ENCODE peak calls at places on chromosome 10, in nine cellular contexts. D is stimulated activated CD4-positive, alpha-beta T cell treated with anti-CD3 and anti-CD28 coated beads, TNF-alpha, amount 100 ng/mL, for 24 hours; O is HepG2; A is hypothalamus; N is activated CD8-positive, alpha-beta T cell treated with anti-CD3 and anti-CD28 coated beads, Interleukin-2, amount 10 ng/mL, durations not matched to agents 7 days and 5 days; P is cardiac fibroblast; Q is AG04449; W is tibial nerve; R is brain microvascular endothelial cell. I is an unnamed sample.

GRCh38 chr10:118970770-118971169 is 58.7 kb upstream of the NANOS1 start:
- DNase-seq in P (no peak), N (no peak), D (no peak), O (no peak), A (no peak), W (no peak), R (no peak), Q (no peak), I (no peak)

GRCh38 chr10:66180651-66181318 is 745.1 kb upstream of the LRRTM3 start:
- DNase-seq in Q (peak), A (peak), R (peak), O (peak), D (no peak), P (peak), N (peak), W (no peak), I (peak)

GRCh38 chr10:102152545-102152890 is 329 bp downstream of the NOLC1 start:
- DNase-seq in R (peak), W (no peak), A (no peak), N (peak), O (no peak), P (no peak), D (peak), Q (no peak), I (no peak)

GRCh38 chr10:28177944-28178637 is 124.8 kb downstream of the MPP7 start:
- DNase-seq in A (no peak), O (no peak), P (peak), D (no peak), W (no peak), R (no peak), N (peak), Q (no peak), I (no peak)

GRCh38 chr10:1116051-1116450 is 59.9 kb downstream of the WDR37 start:
- DNase-seq in P (no peak), N (no peak), R (no peak), A (no peak), D (no peak), Q (no peak), W (no peak), O (no peak), I (no peak)

GRCh38 chr10:75392744-75393143 is 8.8 kb downstream of the ZNF503 start:
- DNase-seq in A (no peak), W (no peak), N (no peak), P (no peak), O (no peak), D (no peak), R (no peak), Q (no peak), I (no peak)

GRCh38 chr10:100020883-100021248 is 11.1 kb upstream of the DNMBP start:
- DNase-seq in P (no peak), O (no peak), Q (no peak), W (no peak), D (no peak), R (no peak), A (no peak), N (no peak), I (no peak)

GRCh38 chr10:63273575-63273974 is 140.4 kb downstream of the NRBF2 start:
- DNase-seq in Q (no peak), O (no peak), P (peak), R (no peak), N (no peak), D (no peak), W (no peak), A (no peak), I (no peak)

GRCh38 chr10:43946445-43946844 is 297.8 kb upstream of the ZNF32 start:
- DNase-seq in O (no peak), W (no peak), P (no peak), A (no peak), Q (no peak), D (no peak), R (no peak), N (peak), I (no peak)

GRCh38 chr10:26770069-26770468 is 72.6 kb downstream of the PDSS1 start:
- DNase-seq in N (no peak), D (no peak), O (no peak), R (no peak), Q (no peak), P (no peak), A (no peak), W (no peak), I (no peak)

GRCh38 chr10:102545997-102546396 is 42.2 kb downstream of the SUFU start:
- DNase-seq in R (no peak), N (no peak), Q (no peak), A (no peak), D (no peak), O (no peak), P (no peak), W (no peak), I (no peak)

GRCh38 chr10:117327262-117327661 is 48.0 kb downstream of the PDZD8 start:
- DNase-seq in N (no peak), Q (no peak), O (no peak), D (no peak), R (no peak), P (no peak), A (no peak), W (no peak), I (no peak)

GRCh38 chr10:96072673-96073072 is 29.3 kb downstream of the CCNJ start:
- DNase-seq in A (no peak), P (peak), Q (no peak), D (no peak), O (no peak), R (peak), W (no peak), N (no peak), I (no peak)

GRCh38 chr10:3333426-3333825 is 160.8 kb upstream of the PITRM1 start:
- DNase-seq in D (no peak), P (no peak), A (no peak), W (no peak), N (no peak), Q (no peak), R (no peak), O (no peak), I (no peak)

GRCh38 chr10:132699411-132700167 is 86.4 kb downstream of the NKX6-2 start:
- DNase-seq in R (no peak), Q (no peak), A (no peak), W (no peak), D (no peak), O (no peak), N (no peak), P (no peak), I (no peak)

GRCh38 chr10:110498087-110498981 is 627 bp downstream of the DUSP5 start:
- DNase-seq in R (no peak), W (peak), O (no peak), D (peak), A (no peak), P (peak), N (peak), Q (no peak), I (no peak)

GRCh38 chr10:30027057-30028005 is 32.1 kb downstream of the JCAD start:
- DNase-seq in D (peak), P (no peak), N (peak), Q (no peak), W (no peak), R (peak), O (no peak), A (no peak), I (peak)

GRCh38 chr10:639001-639750 is 50.3 kb downstream of the DIP2C start:
- DNase-seq in N (no peak), D (no peak), A (no peak), R (no peak), P (no peak), Q (no peak), O (no peak), W (no peak), I (no peak)

GRCh38 chr10:113020425-113020753 is 70.3 kb downstream of the TCF7L2 start:
- DNase-seq in N (no peak), A (no peak), O (no peak), Q (no peak), R (no peak), D (no peak), W (no peak), P (no peak), I (no peak)

GRCh38 chr10:8473205-8473604 is 418.7 kb downstream of the GATA3 start:
- DNase-seq in D (no peak), P (peak), O (no peak), A (no peak), N (peak), R (no peak), W (no peak), Q (no peak), I (no peak)